ENCODE peak calls at places on chromosomes 13 and 19, in five cellular contexts. Y is endothelial cell of umbilical vein; B is HAP-1; D is T-helper 17 cell; H is CD8-positive, alpha-beta memory T cell. A is an unnamed sample.

GRCh38 chr13:80883545-80883944 is 542.6 kb upstream of the SPRY2 start:
- DNase-seq in H (no peak), B (no peak), Y (no peak), D (no peak), A (no peak)

GRCh38 chr13:104004572-104004971 is 938.4 kb upstream of the SLC10A2 start:
- DNase-seq in Y (no peak), D (no peak), H (no peak), B (no peak), A (no peak)

GRCh38 chr19:45253396-45254027 is 2.4 kb downstream of the MARK4 start:
- DNase-seq in Y (no peak), B (no peak), H (no peak), D (no peak), A (no peak)

GRCh38 chr13:30577381-30577780 is 40.3 kb upstream of the USPL1 start:
- DNase-seq in D (peak; percentile 25), Y (no peak), H (peak; percentile 64), B (no peak), A (no peak)

GRCh38 chr13:29502391-29503008 is 93.0 kb downstream of the SLC7A1 start:
- DNase-seq in Y (no peak), H (no peak), D (no peak), B (no peak), A (no peak)

GRCh38 chr19:17420267-17420924 is 549 bp downstream of the MVB12A start:
- DNase-seq in B (peak; percentile 63), H (no peak), D (no peak), Y (peak; percentile 67), A (no peak)

GRCh38 chr19:54204767-54205468 is 4.3 kb downstream of the RPS9 start:
- DNase-seq in B (no peak), D (no peak), Y (no peak), H (no peak), A (no peak)

GRCh38 chr13:54373211-54373610 is 1344.6 kb downstream of the OLFM4 start:
- DNase-seq in D (no peak), Y (no peak), H (no peak), B (peak; percentile 45), A (no peak)

GRCh38 chr13:47813683-47814082 is 187.4 kb downstream of the SUCLA2 start:
- DNase-seq in H (no peak), Y (no peak), D (no peak), B (no peak), A (no peak)

GRCh38 chr13:29125145-29125933 is 305.2 kb downstream of the MTUS2 start:
- DNase-seq in Y (no peak), D (no peak), H (no peak), B (no peak), A (no peak)

GRCh38 chr13:98068511-98068910 is 74.4 kb upstream of the FARP1 start:
- DNase-seq in D (no peak), B (no peak), Y (no peak), H (no peak), A (peak; percentile 76)

GRCh38 chr13:47454986-47455385 is 546.1 kb downstream of the SUCLA2 start:
- DNase-seq in B (no peak), D (no peak), H (no peak), Y (no peak), A (no peak)

GRCh38 chr13:67390462-67391093 is 160.4 kb upstream of the PCDH9 start:
- DNase-seq in D (no peak), Y (no peak), H (no peak), B (no peak), A (no peak)

GRCh38 chr19:45798995-45799517 is 6.4 kb upstream of the DMWD start:
- DNase-seq in D (peak; percentile 54), B (peak; percentile 79), H (peak; percentile 73), Y (peak; percentile 79), A (no peak)

GRCh38 chr13:51793570-51794273 is 10.2 kb downstream of the DHRS12 start:
- DNase-seq in Y (peak; percentile 66), H (no peak), D (no peak), B (no peak), A (no peak)

GRCh38 chr13:39776439-39776838 is 121.0 kb downstream of the COG6 start:
- DNase-seq in B (no peak), H (no peak), D (no peak), Y (peak; percentile 77), A (no peak)

GRCh38 chr13:20833900-20834679 is 60.3 kb upstream of the EEF1AKMT1 start:
- DNase-seq in Y (no peak), H (no peak), B (no peak), D (no peak), A (no peak)

GRCh38 chr13:20832861-20833260 is 59.1 kb upstream of the EEF1AKMT1 start:
- DNase-seq in Y (no peak), B (no peak), D (no peak), H (no peak), A (no peak)

GRCh38 chr13:20828540-20829364 is 55.0 kb upstream of the EEF1AKMT1 start:
- DNase-seq in Y (peak; percentile 71), H (no peak), B (peak; percentile 55), D (no peak), A (peak; percentile 61)

GRCh38 chr13:20831254-20831653 is 57.5 kb upstream of the EEF1AKMT1 start:
- DNase-seq in D (no peak), B (no peak), Y (no peak), H (no peak), A (no peak)

DNA sequence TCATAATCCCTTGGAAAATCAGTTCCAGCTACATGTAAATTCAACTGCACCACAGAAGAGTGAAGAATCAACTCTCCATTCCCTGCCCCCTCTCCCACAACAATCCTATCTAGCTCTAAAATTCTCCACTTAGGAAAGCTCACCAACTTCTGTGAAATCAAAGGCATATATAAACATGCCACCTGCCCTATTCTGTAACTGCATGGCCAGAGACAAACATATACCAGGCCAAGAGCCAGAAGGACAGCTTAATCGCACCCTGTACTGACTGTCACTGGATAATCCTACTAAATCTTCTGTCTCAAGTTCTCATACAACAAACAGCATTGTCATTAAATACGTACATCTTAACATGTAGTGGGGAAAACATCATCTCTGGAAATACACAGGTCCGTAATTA is 58.2 kb upstream of the EEF1AKMT1 start:
- DNase-seq in Y (no peak), H (no peak), B (no peak), D (no peak), A (no peak)
- H3K9me3 ChIP-seq in Y (no peaks in the 10 kb centered on the region), H (no peaks in the 10 kb centered on the region), B (no peaks in the 10 kb centered on the region), D (no peaks in the 10 kb centered on the region), A (no peaks in the 10 kb centered on the region)

DNA sequence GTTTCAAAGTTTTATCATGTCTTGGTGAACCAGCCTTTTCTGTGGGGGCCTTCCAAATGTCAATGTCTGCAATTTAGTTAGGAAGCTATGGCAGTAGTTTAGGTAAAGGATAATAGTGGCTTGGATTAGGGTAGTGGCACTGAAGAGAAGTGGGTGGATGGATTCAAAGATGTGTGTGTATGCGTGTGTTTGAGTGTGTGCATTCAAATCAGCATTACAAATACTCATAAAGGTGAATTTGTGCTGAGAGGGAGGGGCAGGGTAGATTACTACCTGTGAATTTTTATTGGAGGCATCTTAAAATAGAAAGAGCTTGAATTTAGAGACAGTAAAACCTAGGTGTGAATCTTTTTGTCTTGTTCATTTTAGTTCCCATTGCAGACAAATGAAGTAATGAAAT is 16.9 kb downstream of the NDFIP2 start:
- DNase-seq in D (no peak), B (no peak), Y (no peak), H (no peak), A (no peak)
- H3K9me3 ChIP-seq in D (no peaks in the 10 kb centered on the region), B (no peaks in the 10 kb centered on the region), Y (no peaks in the 10 kb centered on the region), H (no peaks in the 10 kb centered on the region), A (peaks cover 8% of the 10 kb centered on the region)

DNA sequence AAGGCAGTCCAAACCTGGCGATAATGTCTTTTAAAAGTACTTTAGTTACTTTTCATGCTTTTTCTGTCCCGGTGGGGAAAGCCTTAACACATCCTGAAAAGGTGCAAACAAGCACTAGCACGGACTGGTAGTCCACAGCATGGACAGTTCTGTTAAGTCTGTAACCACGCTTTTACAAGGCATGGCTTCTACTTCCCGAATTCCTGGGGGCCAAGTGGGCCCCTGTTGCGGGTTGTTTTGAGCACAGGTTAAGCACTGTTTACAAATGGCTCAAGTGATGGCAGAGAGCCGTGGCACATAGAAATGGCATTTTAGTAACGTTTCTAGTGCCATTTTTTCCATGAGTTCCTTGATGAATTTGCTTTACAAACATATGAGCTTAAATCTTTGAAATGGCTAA is 37.6 kb downstream of the ZNF493 start:
- DNase-seq in B (no peak), Y (no peak), D (no peak), H (no peak), A (no peak)
- H3K9me3 ChIP-seq in B (no peaks in the 10 kb centered on the region), Y (no peaks in the 10 kb centered on the region), D (peaks cover 13% of the 10 kb centered on the region), H (peaks cover 44% of the 10 kb centered on the region), A (peaks cover 8% of the 10 kb centered on the region)

GRCh38 chr19:57687363-57688010 is 5.7 kb downstream of the ZNF551 start:
- DNase-seq in D (no peak), B (no peak), H (no peak), Y (no peak), A (no peak)

GRCh38 chr19:57686727-57687126 is 5.0 kb downstream of the ZNF551 start:
- DNase-seq in D (no peak), H (no peak), Y (no peak), B (no peak), A (no peak)

GRCh38 chr19:57688011-57688763 is 6.4 kb downstream of the ZNF551 start:
- DNase-seq in Y (no peak), B (no peak), D (no peak), H (no peak), A (no peak)

GRCh38 chr19:57689750-57690149 is 8.0 kb downstream of the ZNF551 start:
- DNase-seq in Y (no peak), H (no peak), D (no peak), B (no peak), A (no peak)
- H3K9me3 ChIP-seq in Y (peaks cover 34% of the 10 kb centered on the region), H (peaks cover 68% of the 10 kb centered on the region), D (peaks cover 53% of the 10 kb centered on the region), B (peaks cover 38% of the 10 kb centered on the region), A (peaks cover 28% of the 10 kb centered on the region)

DNA sequence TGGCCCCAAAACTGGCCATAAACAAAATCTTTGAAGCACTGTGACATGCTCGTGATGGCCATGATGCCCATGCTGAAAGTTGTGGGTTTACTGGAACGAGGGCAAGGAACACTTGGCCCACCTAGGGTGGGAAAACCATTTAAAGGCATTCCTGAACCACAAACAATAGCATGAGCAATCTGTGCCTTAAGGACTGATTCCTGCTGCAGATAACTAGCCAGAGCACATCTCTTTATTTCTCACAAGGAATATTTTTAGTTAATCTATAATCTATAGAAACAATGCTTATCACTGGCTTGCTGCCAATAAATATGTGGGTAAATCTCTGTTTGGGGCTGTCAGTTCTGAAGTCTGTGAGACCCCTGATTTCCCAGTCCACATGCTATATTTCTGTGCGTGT is 10.3 kb upstream of the ZNF726 start:
- DNase-seq in D (no peak), Y (no peak), B (no peak), H (no peak), A (no peak)
- H3K9me3 ChIP-seq in D (no peaks in the 10 kb centered on the region), Y (no peaks in the 10 kb centered on the region), B (no peaks in the 10 kb centered on the region), H (no peaks in the 10 kb centered on the region), A (peaks cover 9% of the 10 kb centered on the region)

GRCh38 chr19:12272980-12273901 is 21.4 kb downstream of the ZNF44 start:
- DNase-seq in Y (no peak), B (no peak), H (no peak), D (no peak), A (no peak)

GRCh38 chr19:12270854-12271253 is 23.8 kb downstream of the ZNF44 start:
- DNase-seq in D (no peak), Y (no peak), B (no peak), H (no peak), A (no peak)

DNA sequence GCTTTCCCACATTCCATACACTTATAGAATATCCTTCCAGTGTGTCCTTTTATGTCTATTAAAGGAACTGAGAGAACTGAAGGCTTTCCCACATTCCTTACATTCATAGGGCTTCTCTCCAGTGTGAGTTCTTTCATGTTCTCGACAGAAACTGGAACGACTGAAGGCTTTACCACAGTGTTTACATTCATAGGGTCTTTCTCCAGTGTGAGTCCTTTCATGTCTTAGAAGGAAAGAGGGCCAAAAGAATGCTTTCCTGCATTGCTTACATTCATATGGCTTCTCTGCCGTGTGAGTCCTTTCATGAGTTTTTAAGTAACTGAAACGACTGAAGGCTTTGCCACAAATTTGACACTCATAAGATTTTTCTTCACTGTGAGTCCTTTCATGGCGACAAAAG is 22.3 kb downstream of the ZNF44 start:
- DNase-seq in B (no peak), H (no peak), Y (no peak), D (no peak), A (no peak)
- H3K9me3 ChIP-seq in B (peaks cover 31% of the 10 kb centered on the region), H (peaks cover 57% of the 10 kb centered on the region), Y (peaks cover 32% of the 10 kb centered on the region), D (peaks cover 56% of the 10 kb centered on the region), A (peaks cover 34% of the 10 kb centered on the region)

A was measured in Caco-2.